ENCODE peak calls at places on chromosomes 1 and 21, in five cellular contexts. N is body of pancreas, K is ovary, B is left ventricle myocardium inferior, E is upper lobe of right lung. S is an unnamed sample.

GRCh38 chr1:5968161-5968736 is 24.0 kb downstream of the NPHP4 start:
- DNase-seq in N (no peak), E (peak), K (no peak), B (no peak), S (no peak)

GRCh38 chr1:60010690-60011089 is 62.9 kb downstream of the C1orf87 start:
- DNase-seq in N (no peak), B (no peak), E (no peak), K (no peak), S (no peak)

GRCh38 chr1:26697978-26698849 is 2.4 kb downstream of the ARID1A start:
- DNase-seq in B (peak), E (peak), K (peak), N (peak), S (peak)

GRCh38 chr1:245777752-245778151 is 623.0 kb downstream of the KIF26B start:
- DNase-seq in B (no peak), E (no peak), K (no peak), N (no peak), S (no peak)

GRCh38 chr21:34229361-34229760 is 134.4 kb upstream of the KCNE2 start:
- DNase-seq in E (no peak), K (no peak), N (no peak), B (no peak), S (no peak)

GRCh38 chr1:225449261-225449660 is 21.4 kb upstream of the LBR start:
- DNase-seq in N (no peak), E (peak), B (no peak), K (no peak), S (no peak)

GRCh38 chr1:54380285-54380882 is 25.8 kb downstream of the SSBP3 start:
- DNase-seq in N (no peak), K (no peak), B (no peak), E (no peak), S (no peak)

GRCh38 chr1:1359668-1360468 is 1.5 kb upstream of the MXRA8 start:
- DNase-seq in E (peak), K (peak), N (no peak), B (peak), S (peak)

GRCh38 chr1:100360790-100361232 is 8.5 kb downstream of the CDC14A start:
- DNase-seq in E (no peak), B (peak), K (peak), N (peak), S (peak)

GRCh38 chr1:210369425-210369824 is 40.7 kb downstream of the HHAT start:
- DNase-seq in N (no peak), E (no peak), K (no peak), B (no peak), S (no peak)

GRCh38 chr1:184770176-184770575 is 15.5 kb upstream of the EDEM3 start:
- DNase-seq in E (no peak), K (no peak), N (no peak), B (no peak), S (no peak)

GRCh38 chr1:85952460-85952859 is 204.1 kb downstream of the COL24A1 start:
- DNase-seq in E (no peak), B (no peak), K (no peak), N (peak), S (no peak)

GRCh38 chr1:11749203-11749689 is 12.7 kb upstream of the C1orf167 start:
- DNase-seq in K (peak), E (peak), B (peak), N (peak), S (peak)

GRCh38 chr1:22143065-22143514 is at the start of gene WNT4:
- DNase-seq in B (no peak), E (peak), N (peak), K (peak), S (no peak)

GRCh38 chr1:56837244-56837926 is 17.2 kb upstream of the C8A start:
- DNase-seq in B (no peak), N (no peak), K (no peak), E (no peak), S (no peak)

GRCh38 chr21:32371913-32372314 is 20.9 kb downstream of the URB1 start:
- DNase-seq in N (no peak), E (no peak), B (no peak), K (peak), S (peak)

GRCh38 chr1:112083487-112083886 is 94.0 kb upstream of the KCND3 start:
- DNase-seq in E (no peak), B (no peak), K (no peak), N (no peak), S (peak)

GRCh38 chr1:150221552-150221951 is 14.4 kb downstream of the ANP32E start:
- DNase-seq in K (no peak), E (no peak), N (no peak), B (no peak), S (peak)

GRCh38 chr1:197471248-197472035 is 203.4 kb downstream of the CRB1 start:
- DNase-seq in E (no peak), B (no peak), K (peak), N (no peak), S (peak)

GRCh38 chr1:188669715-188670114 is 1807.9 kb downstream of the BRINP3 start:
- DNase-seq in E (no peak), K (no peak), N (no peak), B (no peak), S (peak)

GRCh38 chr1:246959944-246960693 is 28.4 kb upstream of the AHCTF1 start:
- DNase-seq in K (no peak), E (no peak), N (no peak), B (no peak), S (no peak)

GRCh38 chr1:44151332-44151731 is 9.9 kb upstream of the KLF18 start:
- DNase-seq in K (no peak), B (no peak), E (no peak), N (no peak), S (no peak)
- H3K4me3 ChIP-seq in K (no peak), B (no peak), E (no peak), N (no peak), S (no peak)

GRCh38 chr1:179748772-179749171 is 5.7 kb downstream of the FAM163A start:
- DNase-seq in B (no peak), E (no peak), N (no peak), K (no peak), S (no peak)
- TF ChIP-seq CTCF in B (no peak), E (no peak), N (no peak), K (no peak), S (no peak)

GRCh38 chr1:204146965-204147364 is 4.9 kb downstream of the ETNK2 start:
- DNase-seq in B (no peak), E (no peak), K (peak), N (no peak), S (no peak)
- H3K4me3 ChIP-seq in B (no peak), E (no peak), K (no peak), N (no peak), S (no peak)

GRCh38 chr1:178500091-178500770 is 3.5 kb upstream of the CLEC20A start:
- DNase-seq in E (no peak), B (no peak), K (no peak), N (no peak), S (no peak)
- TF ChIP-seq CTCF in E (peak), B (no peak), K (no peak), N (no peak), S (peak)

GRCh38 chr1:234598974-234599616 is 10.9 kb downstream of the IRF2BP2 start:
- DNase-seq in N (peak), B (no peak), K (no peak), E (no peak), S (peak)
- H3K4me3 ChIP-seq in N (no peak), B (peak), K (peak), E (peak), S (peak)